ENCODE peak calls at places on chromosomes 16 and 17, in nine cellular contexts. One of them, this sample, is unnamed.
A peak's percentile ranks its signal among the peaks of the same experiment; 100 is the strongest.

GRCh38 chr16:54280751-54281150 is 5.8 kb downstream of the IRX3 start:
- DNase-seq in heart left ventricle: no peak
- DNase-seq in esophagus squamous epithelium: no peak
- DNase-seq in breast epithelium: no peak
- DNase-seq in H9: no peak
- DNase-seq in AG09309: no peak
- DNase-seq in AG10803: peak; percentile 22
- DNase-seq in neural crest cell: no peak
- DNase-seq in astrocyte of the cerebellum: no peak
- DNase-seq in this sample: no peak

GRCh38 chr17:45868276-45868675 is 23.6 kb downstream of the SPPL2C start:
- DNase-seq in astrocyte of the cerebellum: no peak
- DNase-seq in breast epithelium: no peak
- DNase-seq in esophagus squamous epithelium: no peak
- DNase-seq in AG09309: peak; percentile 27
- DNase-seq in H9: no peak
- DNase-seq in AG10803: peak; percentile 4
- DNase-seq in heart left ventricle: no peak
- DNase-seq in neural crest cell: no peak
- DNase-seq in this sample: no peak

GRCh38 chr16:51149251-51149661 is 1.8 kb downstream of the SALL1 start:
- DNase-seq in AG09309: no peak
- DNase-seq in AG10803: no peak
- DNase-seq in esophagus squamous epithelium: no peak
- DNase-seq in breast epithelium: no peak
- DNase-seq in heart left ventricle: no peak
- DNase-seq in astrocyte of the cerebellum: no peak
- DNase-seq in neural crest cell: no peak
- DNase-seq in H9: no peak
- DNase-seq in this sample: no peak

GRCh38 chr16:56331915-56332314 is 93.4 kb downstream of the AMFR start:
- DNase-seq in breast epithelium: no peak
- DNase-seq in astrocyte of the cerebellum: no peak
- DNase-seq in AG09309: no peak
- DNase-seq in heart left ventricle: no peak
- DNase-seq in neural crest cell: no peak
- DNase-seq in esophagus squamous epithelium: no peak
- DNase-seq in AG10803: no peak
- DNase-seq in H9: no peak
- DNase-seq in this sample: no peak

GRCh38 chr16:56425439-56425832 is at the start of gene AMFR:
- DNase-seq in neural crest cell: peak; percentile 56
- DNase-seq in H9: peak; percentile 66
- DNase-seq in astrocyte of the cerebellum: peak; percentile 18
- DNase-seq in AG09309: peak; percentile 25
- DNase-seq in breast epithelium: no peak
- DNase-seq in AG10803: peak; percentile 86
- DNase-seq in heart left ventricle: peak; percentile 87
- DNase-seq in esophagus squamous epithelium: no peak
- DNase-seq in this sample: peak; percentile 91

GRCh38 chr17:1186923-1187771 is 7.4 kb upstream of the ABR start:
- DNase-seq in breast epithelium: peak; percentile 89
- DNase-seq in esophagus squamous epithelium: no peak
- DNase-seq in neural crest cell: peak; percentile 89
- DNase-seq in H9: peak; percentile 97
- DNase-seq in AG09309: peak; percentile 46
- DNase-seq in AG10803: peak; percentile 86
- DNase-seq in astrocyte of the cerebellum: peak; percentile 63
- DNase-seq in heart left ventricle: peak; percentile 93
- DNase-seq in this sample: peak; percentile 84

GRCh38 chr16:50360033-50360778 is 8.6 kb downstream of the BRD7 start:
- DNase-seq in H9: no peak
- DNase-seq in breast epithelium: no peak
- DNase-seq in esophagus squamous epithelium: no peak
- DNase-seq in AG09309: peak; percentile 55
- DNase-seq in heart left ventricle: no peak
- DNase-seq in neural crest cell: no peak
- DNase-seq in AG10803: peak; percentile 40
- DNase-seq in astrocyte of the cerebellum: peak; percentile 38
- DNase-seq in this sample: no peak

GRCh38 chr16:2857451-2858244 is at the start of gene PRSS22:
- DNase-seq in breast epithelium: peak; percentile 78
- DNase-seq in AG09309: no peak
- DNase-seq in heart left ventricle: no peak
- DNase-seq in H9: peak; percentile 74
- DNase-seq in astrocyte of the cerebellum: no peak
- DNase-seq in esophagus squamous epithelium: no peak
- DNase-seq in neural crest cell: no peak
- DNase-seq in AG10803: no peak
- DNase-seq in this sample: peak; percentile 91

DNA sequence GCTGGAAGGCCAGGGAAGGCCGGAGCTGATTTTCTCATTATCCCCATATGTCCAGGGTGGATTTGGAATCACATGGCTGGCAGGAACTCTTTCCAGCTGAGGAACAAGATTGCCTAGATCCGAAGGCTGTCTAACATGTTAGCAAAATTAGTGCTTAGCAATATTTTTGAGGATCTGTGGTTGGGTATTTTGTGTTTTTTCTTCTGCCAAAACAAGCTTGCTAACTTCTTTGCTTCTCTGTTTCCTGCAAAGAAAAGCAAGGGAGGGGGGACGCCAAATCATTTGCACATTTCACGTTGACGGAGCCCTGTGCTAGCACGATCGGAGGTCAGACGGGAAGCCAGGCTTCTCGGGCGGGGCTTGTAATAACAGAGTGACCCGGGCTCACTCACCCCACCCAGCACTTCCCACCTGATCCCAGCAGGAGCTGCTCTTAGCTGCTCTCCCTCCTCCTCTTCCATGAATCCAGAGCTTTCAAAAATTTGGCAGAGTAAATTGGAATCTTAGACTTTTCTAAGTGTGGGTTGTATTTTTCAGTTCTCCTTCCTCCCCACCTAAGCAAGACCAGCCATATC is 33.3 kb upstream of the FOXF1 start:
- DNase-seq in H9: no peak
- DNase-seq in heart left ventricle: no peak
- DNase-seq in astrocyte of the cerebellum: no peak
- DNase-seq in AG10803: no peak
- DNase-seq in esophagus squamous epithelium: no peak
- DNase-seq in AG09309: no peak
- DNase-seq in breast epithelium: no peak
- DNase-seq in neural crest cell: no peak
- DNase-seq in this sample: no peak
- TF ChIP-seq CTCF in H9: no peak
- TF ChIP-seq CTCF in heart left ventricle: no peak
- TF ChIP-seq CTCF in astrocyte of the cerebellum: no peak
- TF ChIP-seq CTCF in AG10803: no peak
- TF ChIP-seq CTCF in esophagus squamous epithelium: no peak
- TF ChIP-seq CTCF in AG09309: no peak
- TF ChIP-seq CTCF in breast epithelium: no peak
- TF ChIP-seq CTCF in neural crest cell: no peak
- TF ChIP-seq CTCF in this sample: no peak

GRCh38 chr17:10629706-10630105 is 27.4 kb downstream of the MYH3 start:
- DNase-seq in heart left ventricle: no peak
- DNase-seq in breast epithelium: no peak
- DNase-seq in astrocyte of the cerebellum: no peak
- DNase-seq in esophagus squamous epithelium: no peak
- DNase-seq in AG10803: no peak
- DNase-seq in neural crest cell: no peak
- DNase-seq in AG09309: no peak
- DNase-seq in H9: no peak
- DNase-seq in this sample: no peak

GRCh38 chr17:10631048-10631700 is 25.9 kb downstream of the MYH3 start:
- DNase-seq in breast epithelium: no peak
- DNase-seq in astrocyte of the cerebellum: no peak
- DNase-seq in heart left ventricle: no peak
- DNase-seq in AG10803: peak; percentile 22
- DNase-seq in esophagus squamous epithelium: no peak
- DNase-seq in AG09309: no peak
- DNase-seq in H9: peak; percentile 71
- DNase-seq in neural crest cell: peak; percentile 57
- DNase-seq in this sample: no peak

GRCh38 chr17:10626378-10626777 is 30.7 kb downstream of the MYH3 start:
- DNase-seq in H9: no peak
- DNase-seq in esophagus squamous epithelium: no peak
- DNase-seq in breast epithelium: no peak
- DNase-seq in heart left ventricle: no peak
- DNase-seq in AG10803: no peak
- DNase-seq in AG09309: no peak
- DNase-seq in astrocyte of the cerebellum: no peak
- DNase-seq in neural crest cell: no peak
- DNase-seq in this sample: no peak

GRCh38 chr17:10631701-10632100 is 25.4 kb downstream of the MYH3 start:
- DNase-seq in esophagus squamous epithelium: no peak
- DNase-seq in AG10803: no peak
- DNase-seq in AG09309: no peak
- DNase-seq in heart left ventricle: no peak
- DNase-seq in astrocyte of the cerebellum: no peak
- DNase-seq in H9: no peak
- DNase-seq in neural crest cell: no peak
- DNase-seq in breast epithelium: no peak
- DNase-seq in this sample: no peak

DNA sequence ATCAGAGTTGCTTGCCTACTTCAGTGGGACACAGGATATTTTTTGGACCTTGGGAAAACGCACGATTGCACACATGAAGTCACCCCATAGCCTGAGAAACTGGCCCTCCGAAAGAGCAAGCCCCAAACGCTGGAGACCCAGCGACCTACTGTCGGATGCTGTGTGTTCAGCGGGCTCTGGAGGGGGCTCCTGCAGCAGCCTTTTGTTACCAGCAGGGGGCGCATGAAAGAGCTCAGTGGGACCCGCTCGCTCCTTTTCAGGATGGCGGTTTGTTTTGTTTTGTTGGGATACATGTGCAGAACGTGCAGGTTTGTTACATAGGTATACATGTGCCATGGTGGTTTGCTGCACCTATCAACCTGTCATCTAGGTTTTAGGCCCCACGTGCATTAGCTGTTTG is 28.4 kb downstream of the MYH3 start:
- DNase-seq in AG10803: no peak
- DNase-seq in H9: peak; percentile 76
- DNase-seq in breast epithelium: no peak
- DNase-seq in neural crest cell: no peak
- DNase-seq in AG09309: no peak
- DNase-seq in heart left ventricle: no peak
- DNase-seq in esophagus squamous epithelium: no peak
- DNase-seq in astrocyte of the cerebellum: no peak
- DNase-seq in this sample: no peak
- TF ChIP-seq CTCF in AG10803: peak; percentile 16
- TF ChIP-seq CTCF in H9: peak; percentile 85
- TF ChIP-seq CTCF in breast epithelium: no peak
- TF ChIP-seq CTCF in neural crest cell: peak; percentile 48
- TF ChIP-seq CTCF in AG09309: peak; percentile 42
- TF ChIP-seq CTCF in heart left ventricle: no peak
- TF ChIP-seq CTCF in esophagus squamous epithelium: no peak
- TF ChIP-seq CTCF in astrocyte of the cerebellum: peak; percentile 24
- TF ChIP-seq CTCF in this sample: peak; percentile 17

DNA sequence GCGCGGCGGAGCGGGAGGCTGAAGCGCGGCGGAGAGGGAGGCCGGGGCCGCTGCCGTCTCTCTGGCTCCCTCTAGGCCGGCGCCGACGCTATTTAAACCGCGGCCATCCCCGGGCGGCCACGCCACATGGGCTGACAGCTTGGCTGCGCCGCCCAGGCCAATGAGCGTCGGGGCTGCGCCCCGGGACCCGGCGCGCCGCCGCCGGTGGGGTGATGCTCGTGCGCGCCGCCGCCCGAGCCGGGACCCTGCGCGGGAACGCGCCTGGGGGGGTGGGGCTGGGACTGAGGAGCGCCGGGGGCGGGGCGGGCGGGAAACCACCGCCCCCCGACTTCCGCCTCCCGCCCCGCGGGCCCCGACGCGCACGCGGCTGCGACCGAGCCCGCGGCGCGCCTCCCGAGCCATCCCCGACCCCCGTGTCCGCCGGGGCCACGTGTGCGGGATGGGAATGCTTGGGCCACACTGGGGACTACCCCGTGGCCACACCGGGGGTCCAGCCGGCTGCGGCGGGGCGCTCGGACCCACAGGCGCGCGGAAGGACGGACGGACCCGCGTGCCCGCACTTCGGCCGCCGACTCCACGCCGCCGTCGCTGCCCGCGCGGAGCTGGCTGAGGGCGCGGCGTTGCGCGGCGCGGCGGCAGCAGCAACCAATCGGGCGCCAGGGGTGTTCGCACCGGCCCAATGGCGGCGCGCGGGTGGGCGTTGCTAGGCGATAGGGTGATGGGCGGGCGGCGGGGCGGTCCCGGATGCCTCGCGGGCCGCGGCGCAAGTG is at the start of gene FASN:
- DNase-seq in neural crest cell: peak; percentile 89
- DNase-seq in AG09309: peak; percentile 73
- DNase-seq in astrocyte of the cerebellum: peak; percentile 88
- DNase-seq in heart left ventricle: peak; percentile 97
- DNase-seq in H9: peak; percentile 97
- DNase-seq in esophagus squamous epithelium: peak; percentile 58
- DNase-seq in AG10803: peak; percentile 95
- DNase-seq in breast epithelium: peak; percentile 93
- DNase-seq in this sample: peak; percentile 96
- TF ChIP-seq CTCF in neural crest cell: peak; percentile 57
- TF ChIP-seq CTCF in AG09309: peak; percentile 57
- TF ChIP-seq CTCF in astrocyte of the cerebellum: peak; percentile 24
- TF ChIP-seq CTCF in heart left ventricle: no peak
- TF ChIP-seq CTCF in H9: peak; percentile 55
- TF ChIP-seq CTCF in esophagus squamous epithelium: peak; percentile 50
- TF ChIP-seq CTCF in AG10803: peak; percentile 36
- TF ChIP-seq CTCF in breast epithelium: no peak
- TF ChIP-seq CTCF in this sample: peak; percentile 26

GRCh38 chr16:27778926-27779570 is 229.1 kb downstream of the KATNIP start:
- DNase-seq in AG10803: no peak
- DNase-seq in AG09309: no peak
- DNase-seq in heart left ventricle: no peak
- DNase-seq in breast epithelium: no peak
- DNase-seq in esophagus squamous epithelium: no peak
- DNase-seq in astrocyte of the cerebellum: no peak
- DNase-seq in H9: no peak
- DNase-seq in neural crest cell: no peak
- DNase-seq in this sample: no peak

GRCh38 chr16:27781195-27781524 is 231.2 kb downstream of the KATNIP start:
- DNase-seq in neural crest cell: no peak
- DNase-seq in breast epithelium: no peak
- DNase-seq in astrocyte of the cerebellum: no peak
- DNase-seq in AG09309: no peak
- DNase-seq in H9: no peak
- DNase-seq in esophagus squamous epithelium: no peak
- DNase-seq in heart left ventricle: no peak
- DNase-seq in AG10803: peak; percentile 16
- DNase-seq in this sample: no peak

GRCh38 chr16:27780468-27781194 is 230.7 kb downstream of the KATNIP start:
- DNase-seq in heart left ventricle: no peak
- DNase-seq in H9: no peak
- DNase-seq in esophagus squamous epithelium: no peak
- DNase-seq in breast epithelium: no peak
- DNase-seq in astrocyte of the cerebellum: no peak
- DNase-seq in AG09309: no peak
- DNase-seq in AG10803: no peak
- DNase-seq in neural crest cell: no peak
- DNase-seq in this sample: no peak

GRCh38 chr16:27778171-27778925 is 228.4 kb downstream of the KATNIP start:
- DNase-seq in AG09309: no peak
- DNase-seq in neural crest cell: no peak
- DNase-seq in esophagus squamous epithelium: no peak
- DNase-seq in H9: no peak
- DNase-seq in AG10803: no peak
- DNase-seq in breast epithelium: no peak
- DNase-seq in heart left ventricle: no peak
- DNase-seq in astrocyte of the cerebellum: no peak
- DNase-seq in this sample: no peak

DNA sequence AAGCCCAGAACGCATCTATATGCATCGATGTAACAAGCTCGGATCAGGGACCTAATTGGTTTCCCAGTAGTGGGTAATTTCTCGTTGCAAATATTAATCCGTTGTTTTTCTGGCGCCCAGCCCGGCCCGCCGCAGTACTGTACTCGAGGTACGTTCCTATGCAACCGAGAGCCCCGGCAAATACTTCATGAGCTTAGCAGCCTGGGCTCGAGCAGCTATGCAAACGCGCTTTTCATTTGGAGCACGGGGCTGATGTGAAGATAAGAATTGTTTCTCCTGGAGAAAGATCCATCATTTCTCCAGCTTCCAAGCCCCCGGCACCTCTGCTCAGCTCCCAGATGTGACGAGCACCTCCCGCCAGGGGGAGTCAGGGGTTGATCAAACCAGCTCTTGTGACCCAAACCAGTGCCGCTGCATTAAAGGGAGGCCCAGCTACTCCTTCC is 229.8 kb downstream of the KATNIP start:
- DNase-seq in heart left ventricle: no peak
- DNase-seq in AG10803: peak; percentile 47
- DNase-seq in breast epithelium: no peak
- DNase-seq in AG09309: peak; percentile 10
- DNase-seq in astrocyte of the cerebellum: peak; percentile 41
- DNase-seq in neural crest cell: peak; percentile 61
- DNase-seq in esophagus squamous epithelium: no peak
- DNase-seq in H9: peak; percentile 80
- DNase-seq in this sample: peak; percentile 64
- TF ChIP-seq CTCF in heart left ventricle: no peak
- TF ChIP-seq CTCF in AG10803: peak; percentile 73
- TF ChIP-seq CTCF in breast epithelium: no peak
- TF ChIP-seq CTCF in AG09309: peak; percentile 79
- TF ChIP-seq CTCF in astrocyte of the cerebellum: peak; percentile 72
- TF ChIP-seq CTCF in neural crest cell: peak; percentile 63
- TF ChIP-seq CTCF in esophagus squamous epithelium: no peak
- TF ChIP-seq CTCF in H9: peak; percentile 74
- TF ChIP-seq CTCF in this sample: peak; percentile 34

This sample was measured in Caco-2.